ENCODE peak calls at places on chromosome 3, in seven cellular contexts. N is upper lobe of left lung, F is GM23338, Z is transverse colon, V is prostate gland, U is HepG2, C is spleen. Y is an unnamed sample.

GRCh38 chr3:118501152-118501551 is 533.5 kb downstream of the IGSF11 start:
- DNase-seq in N (peak), F (peak), U (peak), V (peak), Z (peak), C (no peak), Y (peak)

GRCh38 chr3:134362221-134362620 is 12.0 kb downstream of the AMOTL2 start:
- DNase-seq in V (no peak), N (peak), F (no peak), U (no peak), C (peak), Z (no peak), Y (no peak)

GRCh38 chr3:184314700-184315505 is 497 bp downstream of the EIF4G1 start:
- DNase-seq in Z (peak), F (peak), N (peak), V (peak), U (peak), C (peak), Y (peak)

GRCh38 chr3:141368062-141368924 is at the start of gene ZBTB38:
- DNase-seq in F (peak), N (peak), Z (peak), U (peak), V (peak), C (peak), Y (peak)

GRCh38 chr3:167882057-167882667 is 146.6 kb downstream of the SERPINI1 start:
- DNase-seq in N (no peak), C (no peak), Z (no peak), F (peak), U (peak), V (no peak), Y (peak)

GRCh38 chr3:4584537-4585249 is 91.5 kb downstream of the ITPR1 start:
- DNase-seq in U (no peak), N (peak), Z (peak), V (no peak), C (no peak), F (no peak), Y (peak)

GRCh38 chr3:32973982-32974381 is 22.5 kb downstream of the CCR4 start:
- DNase-seq in N (no peak), V (no peak), U (no peak), C (no peak), F (no peak), Z (no peak), Y (no peak)

GRCh38 chr3:29140706-29141105 is 140.2 kb upstream of the RBMS3 start:
- DNase-seq in V (no peak), C (no peak), U (no peak), N (no peak), F (no peak), Z (no peak), Y (peak)

GRCh38 chr3:32102289-32102688 is 4.1 kb upstream of the GPD1L start:
- DNase-seq in F (no peak), Z (no peak), V (no peak), U (no peak), N (no peak), C (no peak), Y (no peak)

GRCh38 chr3:190064112-190064511 is 56.6 kb downstream of the P3H2 start:
- DNase-seq in C (no peak), V (peak), U (no peak), F (no peak), N (peak), Z (peak), Y (peak)

GRCh38 chr3:179151474-179151873 is 3.3 kb downstream of the PIK3CA start:
- DNase-seq in U (no peak), N (no peak), V (no peak), Z (no peak), F (no peak), C (no peak), Y (no peak)

GRCh38 chr3:182789371-182789770 is 3.9 kb upstream of the ATP11B start:
- DNase-seq in V (peak), U (no peak), N (no peak), F (no peak), Z (no peak), C (no peak), Y (peak)

GRCh38 chr3:33236005-33236404 is 17.4 kb upstream of the SUSD5 start:
- DNase-seq in F (no peak), U (no peak), N (no peak), V (no peak), Z (no peak), C (no peak), Y (no peak)

GRCh38 chr3:129240436-129240835 is 9.0 kb upstream of the COPG1 start:
- DNase-seq in F (no peak), U (no peak), V (no peak), C (no peak), Z (no peak), N (peak), Y (no peak)

GRCh38 chr3:149618151-149619123 is 39.4 kb downstream of the WWTR1 start:
- DNase-seq in V (peak), C (no peak), U (no peak), N (no peak), F (no peak), Z (no peak), Y (peak)

GRCh38 chr3:173635826-173636225 is 238.3 kb downstream of the NLGN1 start:
- DNase-seq in N (no peak), Z (no peak), V (no peak), C (no peak), U (no peak), F (no peak), Y (no peak)

GRCh38 chr3:147368561-147369151 is 37.7 kb downstream of the ZIC4 start:
- DNase-seq in U (peak), V (no peak), Z (no peak), N (no peak), F (no peak), C (no peak), Y (no peak)

GRCh38 chr3:127162947-127163645 is 29.8 kb upstream of the PRR23E start:
- DNase-seq in U (no peak), V (no peak), Z (no peak), F (peak), C (no peak), N (peak), Y (no peak)

GRCh38 chr3:16596352-16597032 is 8.7 kb downstream of the DAZL start:
- DNase-seq in V (no peak), Z (no peak), C (no peak), F (no peak), U (no peak), N (no peak), Y (no peak)

GRCh38 chr3:113185436-113185835 is 25.9 kb upstream of the BOC start:
- DNase-seq in V (no peak), C (no peak), N (no peak), Z (no peak), U (no peak), F (no peak), Y (no peak)

GRCh38 chr3:101133638-101134037 is 140.4 kb upstream of the ABI3BP start:
- DNase-seq in U (no peak), V (no peak), F (no peak), N (no peak), C (no peak), Z (no peak), Y (no peak)

GRCh38 chr3:46423588-46423987 is 16.5 kb downstream of the CCRL2 start:
- DNase-seq in F (no peak), U (peak), N (no peak), V (no peak), Z (no peak), C (no peak), Y (no peak)

GRCh38 chr3:178258121-178258520 is 278.1 kb upstream of the KCNMB2 start:
- DNase-seq in V (no peak), Z (no peak), U (no peak), F (no peak), C (no peak), N (no peak), Y (no peak)

GRCh38 chr3:62252614-62253147 is 120.7 kb downstream of the FEZF2 start:
- DNase-seq in U (no peak), C (no peak), V (no peak), F (no peak), N (no peak), Z (no peak), Y (no peak)

GRCh38 chr3:151483961-151484360 is 23.1 kb upstream of the IGSF10 start:
- DNase-seq in Z (no peak), F (peak), N (no peak), V (no peak), C (no peak), U (peak), Y (no peak)

GRCh38 chr3:45751537-45752242 is 44.6 kb downstream of the SLC6A20 start:
- DNase-seq in N (no peak), C (no peak), U (peak), V (no peak), F (no peak), Z (no peak), Y (no peak)

GRCh38 chr3:51966486-51966885 is 768 bp downstream of the PCBP4 start:
- DNase-seq in N (no peak), U (no peak), F (no peak), Z (no peak), V (no peak), C (no peak), Y (no peak)

GRCh38 chr3:3341496-3341895 is 162.0 kb upstream of the CRBN start:
- DNase-seq in N (no peak), F (no peak), V (no peak), U (no peak), C (no peak), Z (no peak), Y (no peak)

GRCh38 chr3:144129536-144130214 is 158.1 kb downstream of the DIPK2A start:
- DNase-seq in C (no peak), U (no peak), N (no peak), F (no peak), Z (no peak), V (no peak), Y (no peak)

GRCh38 chr3:114011059-114011797 is 45.1 kb downstream of the CCDC191 start:
- DNase-seq in N (no peak), F (no peak), U (no peak), C (no peak), Z (no peak), V (no peak), Y (no peak)

GRCh38 chr3:101127991-101128390 is 134.8 kb upstream of the ABI3BP start:
- DNase-seq in U (no peak), V (no peak), F (no peak), N (no peak), Z (no peak), C (no peak), Y (peak)

GRCh38 chr3:128486692-128487537 is 6.1 kb downstream of the GATA2 start:
- DNase-seq in C (peak), N (no peak), F (peak), U (no peak), V (no peak), Z (no peak), Y (peak)

GRCh38 chr3:9942934-9943690 is 9.1 kb downstream of the PRRT3 start:
- DNase-seq in V (no peak), F (no peak), U (no peak), N (no peak), Z (no peak), C (no peak), Y (no peak)

GRCh38 chr3:128318275-128318920 is 148.3 kb downstream of the DNAJB8 start:
- DNase-seq in Z (no peak), C (no peak), V (no peak), U (no peak), F (no peak), N (peak), Y (no peak)

GRCh38 chr3:177679568-177680441 is 482.5 kb upstream of the TBL1XR1 start:
- DNase-seq in U (no peak), Z (no peak), C (no peak), N (no peak), F (no peak), V (no peak), Y (peak)

GRCh38 chr3:2099028-2099671 is 484 bp downstream of the CNTN4 start:
- DNase-seq in Z (peak), U (no peak), C (no peak), V (no peak), N (no peak), F (peak), Y (no peak)

GRCh38 chr3:24410861-24411260 is 83.8 kb downstream of the THRB start:
- DNase-seq in V (no peak), Z (no peak), N (no peak), C (no peak), U (no peak), F (peak), Y (no peak)

GRCh38 chr3:120182613-120183524 is 88.6 kb upstream of the GSK3B start:
- DNase-seq in Z (no peak), U (no peak), N (no peak), C (no peak), V (peak), F (peak), Y (peak)

GRCh38 chr3:172256101-172256687 is 192.1 kb downstream of the GHSR start:
- DNase-seq in F (no peak), Z (no peak), N (no peak), V (no peak), U (peak), C (no peak), Y (no peak)

GRCh38 chr3:184785106-184785505 is 26.9 kb upstream of the VPS8 start:
- DNase-seq in Z (no peak), V (no peak), U (no peak), C (no peak), N (no peak), F (no peak), Y (no peak)

DNA sequence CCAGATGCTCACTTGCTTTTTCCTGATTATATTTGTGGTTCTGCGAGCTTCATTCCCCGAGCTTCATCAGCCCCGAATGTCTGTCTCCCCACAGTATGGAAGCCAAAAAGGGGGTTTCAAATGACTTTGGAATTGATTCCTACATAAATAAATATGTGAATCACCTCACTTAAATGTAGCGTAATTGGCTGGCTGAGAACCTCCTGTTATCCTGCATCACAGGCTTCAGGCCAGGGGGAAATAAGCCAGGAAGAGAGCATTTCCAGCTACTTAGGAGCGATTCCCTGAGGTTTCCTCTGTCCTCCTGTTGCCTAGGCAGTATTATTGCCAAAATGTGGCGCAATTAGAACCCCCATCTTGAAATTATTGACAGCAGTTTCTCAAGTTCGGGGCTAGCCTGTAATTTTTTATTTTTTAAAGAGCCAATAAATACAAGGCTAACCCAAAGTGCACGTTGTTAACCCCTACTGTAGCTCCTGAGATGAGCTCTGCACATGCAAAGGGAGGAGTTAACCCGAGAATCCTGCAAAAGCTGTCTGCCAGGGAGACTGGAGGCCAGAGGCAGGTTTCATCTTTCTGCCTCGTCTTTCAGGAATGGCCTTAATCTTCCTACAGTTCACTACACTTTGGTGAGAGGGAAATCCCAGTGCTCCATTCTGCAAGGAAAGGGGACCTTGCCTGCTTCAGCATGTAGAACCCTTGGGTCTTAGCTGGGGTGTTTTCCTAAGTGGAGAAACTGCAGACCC is 148.2 kb downstream of the ADAMTS9 start:
- DNase-seq in U (no peak), N (no peak), C (no peak), F (no peak), V (no peak), Z (peak), Y (peak)
- TF ChIP-seq POLR2AphosphoS5 in U (no peak), N (no peak), C (no peak), F (no peak), V (no peak), Z (peak), Y (no peak)

GRCh38 chr3:132034097-132034485 is 723 bp downstream of the CPNE4 start:
- DNase-seq in V (no peak), U (no peak), Z (no peak), N (no peak), C (no peak), F (peak), Y (no peak)
- H3K4me3 ChIP-seq in V (peak), U (no peak), Z (no peak), N (no peak), C (peak), F (peak), Y (no peak)

DNA sequence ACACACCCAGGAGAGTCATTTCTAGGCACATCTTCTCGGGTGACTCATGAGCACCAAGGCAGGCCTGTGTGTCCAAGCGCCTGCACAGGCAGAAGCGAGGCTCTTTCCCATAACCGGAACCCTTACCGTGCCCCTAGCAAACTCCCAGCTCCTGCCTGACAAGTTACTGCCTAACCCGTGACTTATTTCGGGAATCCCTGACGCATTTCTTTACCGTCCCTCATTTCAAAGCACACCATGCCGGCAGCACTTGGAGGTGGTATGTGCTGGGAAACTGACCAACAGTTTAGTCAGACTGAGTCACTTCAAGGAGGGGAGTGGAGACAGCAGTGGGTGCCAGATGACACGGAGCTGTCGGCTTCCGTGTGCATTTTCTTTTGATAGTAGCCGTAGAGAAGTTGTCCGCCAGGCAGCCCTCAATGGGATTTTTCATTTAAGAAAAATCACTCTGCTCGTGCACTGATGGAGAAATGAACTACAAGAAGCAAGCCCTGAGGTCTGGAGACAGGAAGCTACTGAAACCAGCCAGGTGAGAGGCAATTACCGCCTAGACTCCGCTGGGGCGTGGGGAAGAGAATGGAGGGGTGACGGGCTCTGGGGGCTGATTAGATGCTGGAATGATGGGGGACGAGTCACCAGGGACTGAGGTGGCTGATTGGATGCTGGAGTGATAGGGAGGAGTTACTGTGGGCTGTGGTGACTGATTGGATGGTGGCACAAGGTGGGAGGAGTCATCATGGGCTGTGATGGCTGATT is 17.2 kb upstream of the HRH1 start:
- DNase-seq in N (no peak), V (peak), Z (peak), F (peak), U (peak), C (no peak), Y (peak)
- TF ChIP-seq POLR2AphosphoS5 in N (peak), V (peak), Z (peak), F (no peak), U (no peak), C (no peak), Y (no peak)

DNA sequence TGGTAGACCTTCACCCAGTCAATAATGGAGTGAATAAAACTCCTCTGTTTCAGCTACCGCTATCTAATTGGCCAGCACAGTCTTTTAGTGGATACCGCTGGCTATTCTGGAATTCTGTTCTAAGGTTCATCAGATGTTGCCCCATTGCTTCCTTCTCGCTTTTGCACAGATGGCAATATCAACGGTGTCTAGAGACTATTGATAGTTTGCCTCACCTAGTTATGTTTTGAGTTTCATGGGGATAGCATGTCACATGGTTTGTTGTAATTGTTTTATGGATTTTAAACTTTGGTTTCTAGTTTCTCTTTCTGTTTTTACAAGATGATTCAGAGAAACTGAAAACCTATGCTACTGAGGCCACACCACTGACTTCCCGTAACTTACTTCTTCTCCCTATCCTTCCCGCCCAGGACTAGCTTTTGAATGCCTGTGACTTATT is 2.0 kb downstream of the XRN1 start:
- DNase-seq in V (no peak), F (no peak), Z (peak), U (peak), C (no peak), N (no peak), Y (peak)
- H3K4me3 ChIP-seq in V (no peak), F (no peak), Z (peak), U (peak), C (peak), N (no peak), Y (no peak)

DNA sequence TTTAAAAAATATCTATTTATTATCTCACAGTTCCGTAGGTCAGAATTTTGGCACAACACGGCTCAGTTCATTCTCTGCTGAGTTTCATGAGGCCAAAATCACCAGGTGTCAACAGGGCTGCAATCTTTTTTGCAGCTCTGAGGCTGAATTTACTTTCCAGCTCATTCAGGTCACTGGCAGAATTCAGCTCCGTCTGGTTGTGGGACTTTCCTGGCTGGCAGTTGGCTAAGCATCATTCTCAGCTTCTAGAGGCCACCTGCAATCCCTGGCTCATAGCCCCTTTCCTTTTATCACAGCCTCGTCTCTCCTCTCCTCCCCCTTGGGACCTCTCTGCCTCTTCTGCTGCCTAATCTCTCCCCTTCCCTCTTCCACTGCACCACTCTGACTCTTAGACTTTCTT is 174.0 kb upstream of the WNT5A start:
- DNase-seq in C (no peak), N (no peak), Z (no peak), F (no peak), U (no peak), V (no peak), Y (no peak)
- TF ChIP-seq POLR2AphosphoS5 in C (no peak), N (no peak), Z (no peak), F (no peak), U (no peak), V (no peak), Y (no peak)

GRCh38 chr3:108126348-108126747 is 35.5 kb upstream of the CD47 start:
- DNase-seq in V (no peak), F (no peak), N (no peak), Z (no peak), U (no peak), C (no peak), Y (no peak)

GRCh38 chr3:108124337-108125150 is 33.7 kb upstream of the CD47 start:
- DNase-seq in Z (peak), V (no peak), U (no peak), F (peak), C (no peak), N (no peak), Y (peak)

GRCh38 chr3:108125550-108126071 is 34.8 kb upstream of the CD47 start:
- DNase-seq in C (peak), N (no peak), V (no peak), U (no peak), F (no peak), Z (peak), Y (peak)

GRCh38 chr3:108123326-108123725 is 32.5 kb upstream of the CD47 start:
- DNase-seq in U (no peak), Z (no peak), F (no peak), C (no peak), V (no peak), N (no peak), Y (peak)

GRCh38 chr3:108125151-108125540 is 34.3 kb upstream of the CD47 start:
- DNase-seq in U (no peak), F (no peak), N (no peak), Z (no peak), V (no peak), C (no peak), Y (no peak)
- H3K4me3 ChIP-seq in U (no peak), F (no peak), N (no peak), Z (no peak), V (no peak), C (peak), Y (no peak)

GRCh38 chr3:196528639-196529233 is 13.6 kb upstream of the SMCO1 start:
- DNase-seq in C (peak), V (peak), Z (peak), U (no peak), N (peak), F (peak), Y (peak)
- TF ChIP-seq POLR2AphosphoS5 in C (peak), V (no peak), Z (no peak), U (no peak), N (no peak), F (peak), Y (peak)

Y was measured in endothelial cell of umbilical vein.